ENCODE peak calls at places on chromosomes 6 and 20, in nine cellular contexts. One of them, this sample, is unnamed.

GRCh38 chr6:53986721-53987526 is 124.3 kb upstream of the MLIP start:
- DNase-seq in B cell: no peak
- DNase-seq in AG10803: peak; percentile 49
- DNase-seq in iris pigment epithelial cell: peak; percentile 35
- DNase-seq in Calu3: no peak
- DNase-seq in GOT3: no peak
- DNase-seq in COR-L47: peak; percentile 30
- DNase-seq in activated naive CD8-positive, alpha-beta T cell treated with anti-CD3 and anti-CD28 coated beads for 36 hours: no peak
- DNase-seq in activated CD4-positive, alpha-beta T cell treated with anti-CD3 and anti-CD28 coated beads, Interleukin-2, amount 10 ng/mL, durations not matched to agents 7 days and 5 days: no peak
- DNase-seq in this sample: no peak

GRCh38 chr6:135048915-135049314 is 5.7 kb downstream of the HBS1L start:
- DNase-seq in B cell: no peak
- DNase-seq in AG10803: no peak
- DNase-seq in iris pigment epithelial cell: no peak
- DNase-seq in Calu3: no peak
- DNase-seq in GOT3: no peak
- DNase-seq in COR-L47: no peak
- DNase-seq in activated naive CD8-positive, alpha-beta T cell treated with anti-CD3 and anti-CD28 coated beads for 36 hours: no peak
- DNase-seq in activated CD4-positive, alpha-beta T cell treated with anti-CD3 and anti-CD28 coated beads, Interleukin-2, amount 10 ng/mL, durations not matched to agents 7 days and 5 days: no peak
- DNase-seq in this sample: no peak

GRCh38 chr6:34386316-34387137 is 5.9 kb downstream of the NUDT3 start:
- DNase-seq in B cell: no peak
- DNase-seq in AG10803: peak; percentile 94
- DNase-seq in iris pigment epithelial cell: peak; percentile 95
- DNase-seq in Calu3: no peak
- DNase-seq in GOT3: no peak
- DNase-seq in COR-L47: no peak
- DNase-seq in activated naive CD8-positive, alpha-beta T cell treated with anti-CD3 and anti-CD28 coated beads for 36 hours: no peak
- DNase-seq in activated CD4-positive, alpha-beta T cell treated with anti-CD3 and anti-CD28 coated beads, Interleukin-2, amount 10 ng/mL, durations not matched to agents 7 days and 5 days: no peak
- DNase-seq in this sample: peak; percentile 63

GRCh38 chr20:34017610-34018009 is 23.9 kb downstream of the RALY start:
- DNase-seq in B cell: no peak
- DNase-seq in AG10803: peak; percentile 83
- DNase-seq in iris pigment epithelial cell: peak; percentile 91
- DNase-seq in Calu3: no peak
- DNase-seq in GOT3: no peak
- DNase-seq in COR-L47: no peak
- DNase-seq in activated naive CD8-positive, alpha-beta T cell treated with anti-CD3 and anti-CD28 coated beads for 36 hours: no peak
- DNase-seq in activated CD4-positive, alpha-beta T cell treated with anti-CD3 and anti-CD28 coated beads, Interleukin-2, amount 10 ng/mL, durations not matched to agents 7 days and 5 days: no peak
- DNase-seq in this sample: peak; percentile 88

GRCh38 chr6:159039885-159040258 is 4.9 kb downstream of the TAGAP start:
- DNase-seq in B cell: no peak
- DNase-seq in AG10803: no peak
- DNase-seq in iris pigment epithelial cell: no peak
- DNase-seq in Calu3: no peak
- DNase-seq in GOT3: no peak
- DNase-seq in COR-L47: no peak
- DNase-seq in activated naive CD8-positive, alpha-beta T cell treated with anti-CD3 and anti-CD28 coated beads for 36 hours: no peak
- DNase-seq in activated CD4-positive, alpha-beta T cell treated with anti-CD3 and anti-CD28 coated beads, Interleukin-2, amount 10 ng/mL, durations not matched to agents 7 days and 5 days: no peak
- DNase-seq in this sample: no peak

GRCh38 chr6:96926425-96926824 is 1.9 kb downstream of the KLHL32 start:
- DNase-seq in B cell: no peak
- DNase-seq in AG10803: no peak
- DNase-seq in iris pigment epithelial cell: no peak
- DNase-seq in Calu3: no peak
- DNase-seq in GOT3: no peak
- DNase-seq in COR-L47: no peak
- DNase-seq in activated naive CD8-positive, alpha-beta T cell treated with anti-CD3 and anti-CD28 coated beads for 36 hours: no peak
- DNase-seq in activated CD4-positive, alpha-beta T cell treated with anti-CD3 and anti-CD28 coated beads, Interleukin-2, amount 10 ng/mL, durations not matched to agents 7 days and 5 days: no peak
- DNase-seq in this sample: no peak

GRCh38 chr6:34238507-34239239 is 2.0 kb downstream of the HMGA1 start:
- DNase-seq in B cell: no peak
- DNase-seq in AG10803: no peak
- DNase-seq in iris pigment epithelial cell: no peak
- DNase-seq in Calu3: no peak
- DNase-seq in GOT3: no peak
- DNase-seq in COR-L47: no peak
- DNase-seq in activated naive CD8-positive, alpha-beta T cell treated with anti-CD3 and anti-CD28 coated beads for 36 hours: no peak
- DNase-seq in activated CD4-positive, alpha-beta T cell treated with anti-CD3 and anti-CD28 coated beads, Interleukin-2, amount 10 ng/mL, durations not matched to agents 7 days and 5 days: no peak
- DNase-seq in this sample: no peak

GRCh38 chr6:53432318-53433161 is 83.8 kb upstream of the ELOVL5 start:
- DNase-seq in B cell: no peak
- DNase-seq in AG10803: peak; percentile 58
- DNase-seq in iris pigment epithelial cell: peak; percentile 90
- DNase-seq in Calu3: no peak
- DNase-seq in GOT3: no peak
- DNase-seq in COR-L47: peak; percentile 54
- DNase-seq in activated naive CD8-positive, alpha-beta T cell treated with anti-CD3 and anti-CD28 coated beads for 36 hours: no peak
- DNase-seq in activated CD4-positive, alpha-beta T cell treated with anti-CD3 and anti-CD28 coated beads, Interleukin-2, amount 10 ng/mL, durations not matched to agents 7 days and 5 days: no peak
- DNase-seq in this sample: peak; percentile 53

GRCh38 chr6:55065020-55065419 is 109.3 kb upstream of the HCRTR2 start:
- DNase-seq in B cell: no peak
- DNase-seq in AG10803: no peak
- DNase-seq in iris pigment epithelial cell: no peak
- DNase-seq in Calu3: no peak
- DNase-seq in GOT3: no peak
- DNase-seq in COR-L47: no peak
- DNase-seq in activated naive CD8-positive, alpha-beta T cell treated with anti-CD3 and anti-CD28 coated beads for 36 hours: no peak
- DNase-seq in activated CD4-positive, alpha-beta T cell treated with anti-CD3 and anti-CD28 coated beads, Interleukin-2, amount 10 ng/mL, durations not matched to agents 7 days and 5 days: no peak
- DNase-seq in this sample: no peak

This sample was measured in AG08395.